ENCODE peak calls at places on chromosomes 16 and 17, in ten cellular contexts. D is adipocyte; T is CD8-positive, alpha-beta T cell; R is A549; M is NT2/D1; S is lung; O is Peyer's patch; U is lower lobe of right lung; Q is mammary epithelial cell; P is ascending aorta. J is an unnamed sample.

GRCh38 chr16:2857451-2858244 is at the start of gene PRSS22:
- DNase-seq in D (no peak), T (no peak), R (no peak), M (no peak), S (peak), O (peak), U (peak), Q (peak), P (no peak), J (no peak)

GRCh38 chr17:57010495-57010894 is 32.6 kb downstream of the SCPEP1 start:
- DNase-seq in D (no peak), T (no peak), R (no peak), M (no peak), S (no peak), O (no peak), U (no peak), Q (no peak), P (no peak), J (no peak)

GRCh38 chr17:42877037-42877436 is 23.6 kb upstream of the G6PC1 start:
- DNase-seq in D (no peak), T (no peak), R (no peak), M (no peak), S (no peak), O (no peak), U (no peak), Q (no peak), P (no peak), J (no peak)

GRCh38 chr16:29290631-29291247 is 115.8 kb downstream of the NPIPB11 start:
- DNase-seq in D (peak), T (peak), R (peak), M (peak), S (peak), O (peak), U (peak), Q (peak), P (peak), J (no peak)

GRCh38 chr17:4215882-4216411 is 47.8 kb downstream of the ANKFY1 start:
- DNase-seq in D (no peak), T (no peak), R (no peak), M (no peak), S (no peak), O (no peak), U (no peak), Q (no peak), P (no peak), J (no peak)

GRCh38 chr17:73875346-73875745 is 231.1 kb upstream of the SDK2 start:
- DNase-seq in D (no peak), T (no peak), R (no peak), M (no peak), S (no peak), O (no peak), U (no peak), Q (no peak), P (no peak), J (no peak)

GRCh38 chr16:70665113-70665694 is 18.8 kb downstream of the IL34 start:
- DNase-seq in D (no peak), T (no peak), R (no peak), M (no peak), S (no peak), O (peak), U (no peak), Q (no peak), P (peak), J (no peak)

GRCh38 chr16:81996664-81997529 is 14.4 kb downstream of the SDR42E1 start:
- DNase-seq in D (peak), T (no peak), R (peak), M (peak), S (no peak), O (no peak), U (no peak), Q (peak), P (no peak), J (no peak)

GRCh38 chr17:51365090-51365489 is 104.7 kb downstream of the UTP18 start:
- DNase-seq in D (no peak), T (no peak), R (peak), M (no peak), S (no peak), O (no peak), U (no peak), Q (no peak), P (no peak), J (no peak)

GRCh38 chr17:4317648-4318047 is 48.8 kb downstream of the UBE2G1 start:
- DNase-seq in D (no peak), T (no peak), R (no peak), M (no peak), S (no peak), O (no peak), U (no peak), Q (no peak), P (no peak), J (no peak)

GRCh38 chr16:83970430-83970815 is 2.4 kb downstream of the NECAB2 start:
- DNase-seq in D (no peak), T (no peak), R (no peak), M (no peak), S (no peak), O (no peak), U (peak), Q (no peak), P (no peak), J (no peak)

GRCh38 chr17:73719588-73720071 is 75.4 kb upstream of the SDK2 start:
- DNase-seq in D (no peak), T (no peak), R (no peak), M (no peak), S (no peak), O (no peak), U (no peak), Q (no peak), P (no peak), J (no peak)

GRCh38 chr16:28140788-28141618 is 70.8 kb downstream of the XPO6 start:
- DNase-seq in D (no peak), T (peak), R (no peak), M (no peak), S (peak), O (no peak), U (peak), Q (no peak), P (no peak), J (peak)

GRCh38 chr16:35176449-35176848 is 1717.0 kb downstream of the TP53TG3F start:
- DNase-seq in D (no peak), T (no peak), R (no peak), M (no peak), S (no peak), O (no peak), U (no peak), Q (no peak), P (no peak), J (no peak)

GRCh38 chr17:83196088-83196765 is 116.8 kb downstream of the METRNL start:
- DNase-seq in D (peak), T (no peak), R (no peak), M (no peak), S (no peak), O (no peak), U (peak), Q (no peak), P (no peak), J (no peak)

GRCh38 chr16:65122974-65123845 is 1.3 kb upstream of the CDH11 start:
- DNase-seq in D (peak), T (no peak), R (no peak), M (no peak), S (peak), O (peak), U (peak), Q (no peak), P (peak), J (no peak)

GRCh38 chr17:7703584-7704574 is 1.1 kb upstream of the EFNB3 start:
- DNase-seq in D (peak), T (no peak), R (peak), M (peak), S (no peak), O (peak), U (peak), Q (peak), P (no peak), J (no peak)

DNA sequence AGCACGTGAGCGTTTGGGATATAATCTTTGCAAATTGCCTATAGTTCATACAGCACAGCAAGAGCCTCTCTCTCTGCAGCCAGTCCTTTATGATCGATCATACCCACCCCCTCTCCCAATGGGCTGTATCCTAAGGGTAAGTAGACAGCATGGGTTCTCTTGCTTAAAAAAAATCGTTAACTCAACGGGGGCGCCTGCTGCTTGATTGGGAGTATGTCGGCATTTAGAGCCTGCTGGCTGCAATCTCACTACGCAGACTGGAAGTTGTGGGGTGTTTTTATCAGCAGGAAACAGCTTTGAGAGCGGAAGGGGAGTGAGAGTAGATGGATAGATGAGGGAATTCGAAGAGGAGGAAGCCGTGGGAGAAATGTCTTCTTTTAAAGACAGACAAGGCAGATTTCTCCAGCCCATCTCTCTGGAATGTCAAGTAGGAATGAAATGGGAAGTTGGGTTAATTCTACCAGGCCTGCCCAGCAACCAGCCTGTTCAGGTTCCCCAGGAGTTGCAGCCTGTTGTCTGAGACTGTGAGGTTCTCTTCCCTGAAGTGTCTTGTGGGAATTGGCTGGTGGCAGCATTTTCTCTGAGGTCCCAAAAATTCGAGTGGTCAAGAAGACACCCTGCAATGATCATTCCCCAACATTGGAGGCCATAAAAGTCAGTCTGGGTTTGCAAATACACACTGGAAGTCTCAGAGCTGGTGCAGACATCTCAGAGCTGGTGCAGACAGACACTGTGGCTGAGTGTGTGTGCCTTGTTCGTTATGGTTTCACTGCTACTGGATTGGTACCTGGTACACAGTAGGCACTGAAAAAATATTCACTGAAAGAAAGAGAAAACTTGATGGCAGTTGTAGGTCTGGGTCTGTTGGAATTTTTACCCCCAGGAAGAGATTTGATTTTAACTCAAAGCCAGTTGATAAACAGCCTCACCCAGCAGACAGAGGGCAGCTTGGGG is 65.7 kb downstream of the PRKCB start:
- DNase-seq in D (no peak), T (no peak), R (no peak), M (no peak), S (no peak), O (no peak), U (no peak), Q (no peak), P (no peak), J (no peak)
- H3K4me3 ChIP-seq in D (no peak), T (no peak), R (no peak), M (no peak), S (no peak), O (no peak), U (no peak), Q (no peak), P (no peak), J (no peak)

GRCh38 chr17:17780941-17781590 is 55.7 kb downstream of the SREBF1 start:
- DNase-seq in D (peak), T (no peak), R (peak), M (peak), S (no peak), O (no peak), U (no peak), Q (no peak), P (peak), J (no peak)
- H3K4me3 ChIP-seq in D (no peak), T (no peak), R (peak), M (peak), S (no peak), O (peak), U (peak), Q (no peak), P (peak), J (no peak)

DNA sequence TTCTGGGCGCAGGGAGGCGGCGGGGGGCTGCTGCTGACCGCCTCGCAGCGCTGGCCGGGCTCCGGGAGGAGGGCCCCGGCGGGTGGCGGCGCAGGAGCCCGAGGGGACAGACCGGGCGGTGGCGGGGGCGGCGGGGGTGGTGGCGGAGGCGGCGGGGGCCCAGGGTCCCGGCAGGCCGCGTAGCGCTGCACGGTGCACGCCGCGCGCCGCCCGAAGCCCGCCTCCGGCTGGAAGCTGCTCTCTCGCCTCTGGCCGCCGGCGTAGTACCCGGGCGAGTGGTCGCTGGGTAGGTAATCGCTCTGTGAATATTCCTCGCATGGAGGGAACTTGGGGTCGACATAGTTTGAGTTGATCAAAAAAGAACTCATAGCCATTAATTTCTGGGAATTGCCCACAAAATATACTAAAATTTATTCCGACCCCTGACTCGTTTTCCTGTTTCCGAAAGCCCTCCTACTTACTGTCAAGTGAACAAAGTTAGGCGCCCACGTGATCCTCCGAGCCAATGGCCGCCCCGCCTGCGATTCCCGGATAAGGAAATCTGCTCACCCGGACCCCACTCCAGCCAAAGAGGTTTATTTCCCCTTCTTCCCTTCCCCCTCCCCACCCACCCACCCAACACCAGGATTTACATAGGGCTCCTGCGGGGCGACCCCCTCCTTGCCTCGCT is at the start of gene HOXB4:
- DNase-seq in D (no peak), T (peak), R (no peak), M (no peak), S (peak), O (peak), U (peak), Q (peak), P (peak), J (peak)
- H3K4me3 ChIP-seq in D (peak), T (peak), R (no peak), M (peak), S (peak), O (peak), U (peak), Q (peak), P (peak), J (peak)

GRCh38 chr16:7458144-7458543 is 125.5 kb downstream of the RBFOX1 start:
- DNase-seq in D (no peak), T (no peak), R (no peak), M (no peak), S (no peak), O (no peak), U (no peak), Q (no peak), P (no peak), J (no peak)
- H3K4me3 ChIP-seq in D (no peak), T (no peak), R (no peak), M (no peak), S (no peak), O (no peak), U (no peak), Q (no peak), P (no peak), J (no peak)

GRCh38 chr17:39225308-39225973 is at the start of gene STAC2:
- DNase-seq in D (no peak), T (no peak), R (no peak), M (no peak), S (no peak), O (no peak), U (no peak), Q (no peak), P (no peak), J (no peak)
- H3K4me3 ChIP-seq in D (peak), T (peak), R (peak), M (peak), S (no peak), O (peak), U (peak), Q (no peak), P (peak), J (peak)

GRCh38 chr17:35698800-35699199 is 32.6 kb upstream of the RASL10B start:
- DNase-seq in D (no peak), T (no peak), R (no peak), M (no peak), S (no peak), O (no peak), U (no peak), Q (no peak), P (no peak), J (no peak)
- H3K4me3 ChIP-seq in D (no peak), T (no peak), R (no peak), M (no peak), S (no peak), O (no peak), U (no peak), Q (no peak), P (no peak), J (no peak)

GRCh38 chr16:88327566-88328312 is 55.0 kb upstream of the ZNF469 start:
- DNase-seq in D (no peak), T (no peak), R (no peak), M (no peak), S (no peak), O (no peak), U (no peak), Q (no peak), P (no peak), J (no peak)
- H3K4me3 ChIP-seq in D (no peak), T (no peak), R (no peak), M (no peak), S (no peak), O (no peak), U (no peak), Q (no peak), P (no peak), J (no peak)

GRCh38 chr17:16916557-16916920 is 55.4 kb downstream of the TNFRSF13B start:
- DNase-seq in D (no peak), T (no peak), R (no peak), M (no peak), S (no peak), O (no peak), U (peak), Q (no peak), P (no peak), J (no peak)
- H3K4me3 ChIP-seq in D (no peak), T (no peak), R (no peak), M (no peak), S (no peak), O (no peak), U (no peak), Q (no peak), P (no peak), J (no peak)

GRCh38 chr16:21160276-21160675 is 1.8 kb downstream of the LDAF1 start:
- DNase-seq in D (no peak), T (no peak), R (no peak), M (no peak), S (no peak), O (no peak), U (no peak), Q (no peak), P (no peak), J (no peak)

GRCh38 chr16:21159281-21159951 is 942 bp downstream of the LDAF1 start:
- DNase-seq in D (peak), T (no peak), R (no peak), M (peak), S (peak), O (peak), U (peak), Q (peak), P (no peak), J (peak)

GRCh38 chr16:21158208-21159110 is at the start of gene LDAF1:
- DNase-seq in D (peak), T (peak), R (peak), M (peak), S (peak), O (peak), U (peak), Q (peak), P (peak), J (peak)

GRCh38 chr16:21157632-21158031 is 842 bp upstream of the LDAF1 start:
- DNase-seq in D (no peak), T (no peak), R (no peak), M (no peak), S (no peak), O (no peak), U (no peak), Q (no peak), P (no peak), J (no peak)

DNA sequence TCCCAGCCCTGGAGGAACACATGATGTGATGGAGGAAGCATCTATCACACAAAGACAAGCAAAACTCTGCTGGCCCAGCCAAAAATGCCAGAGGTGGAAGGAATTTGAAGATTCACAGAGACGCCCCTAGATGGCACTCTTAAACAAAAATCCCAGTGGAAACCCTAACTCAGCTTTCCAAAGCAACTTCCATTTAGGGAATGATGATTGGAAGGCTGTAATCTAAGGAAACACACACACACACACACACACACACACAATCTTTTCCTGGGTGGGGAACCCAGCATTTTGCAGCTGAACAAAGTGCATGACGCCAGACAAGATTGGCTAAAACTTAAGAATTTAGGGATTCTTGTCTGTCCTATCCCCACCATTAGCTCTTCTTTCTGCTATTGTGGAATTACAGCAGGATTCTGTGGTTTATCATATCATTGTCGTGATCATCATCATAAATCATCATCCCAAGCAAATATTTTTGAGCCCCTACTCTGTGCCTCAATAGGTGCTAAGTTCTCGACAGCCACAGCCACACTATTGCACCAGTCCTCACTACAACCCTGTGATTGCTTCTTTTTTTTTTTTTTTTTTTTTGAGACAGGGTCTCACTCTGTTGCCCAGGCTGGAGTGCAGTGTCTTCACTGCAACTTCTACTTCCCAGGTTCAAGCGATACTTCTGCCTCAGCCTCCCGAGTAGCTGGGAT is 1.6 kb upstream of the LDAF1 start:
- DNase-seq in D (peak), T (no peak), R (peak), M (peak), S (no peak), O (no peak), U (no peak), Q (peak), P (no peak), J (no peak)
- H3K4me3 ChIP-seq in D (no peak), T (no peak), R (no peak), M (no peak), S (no peak), O (no peak), U (no peak), Q (no peak), P (no peak), J (no peak)